ENCODE peak calls at places on chromosomes 16 and 17, in four cellular contexts. C, T, V and A are unnamed samples.

GRCh38 chr17:17940451-17940911 is 31.7 kb downstream of the TOM1L2 start:
- DNase-seq in C (no peak), V (no peak), T (no peak), A (no peak)

GRCh38 chr16:28597692-28598261 is 927 bp upstream of the SULT1A2 start:
- DNase-seq in V (peak; percentile 78), T (no peak), C (no peak), A (peak; percentile 66)

GRCh38 chr17:18950944-18951905 is 740 bp upstream of the SLC5A10 start:
- DNase-seq in C (no peak), T (no peak), V (no peak), A (no peak)

GRCh38 chr17:43676471-43676870 is 14.7 kb upstream of the MEOX1 start:
- DNase-seq in V (no peak), C (no peak), T (no peak), A (no peak)

GRCh38 chr17:15655162-15655561 is 28.9 kb downstream of the TRIM16 start:
- DNase-seq in V (no peak), C (no peak), T (no peak), A (no peak)

GRCh38 chr16:69821844-69822173 is 59.7 kb downstream of the WWP2 start:
- DNase-seq in C (peak; percentile 7), V (no peak), T (no peak), A (no peak)

GRCh38 chr17:51050291-51051033 is 70.2 kb downstream of the SPAG9 start:
- DNase-seq in C (no peak), T (no peak), V (no peak), A (no peak)

GRCh38 chr17:53949473-53950090 is 126.9 kb downstream of the KIF2B start:
- DNase-seq in T (no peak), C (no peak), V (peak; percentile 11), A (no peak)

GRCh38 chr17:81397314-81398169 is 2.3 kb downstream of the BAHCC1 start:
- DNase-seq in V (peak; percentile 92), C (no peak), T (peak; percentile 59), A (peak; percentile 83)

GRCh38 chr17:47239663-47240374 is 13.8 kb upstream of the ITGB3 start:
- DNase-seq in C (peak; percentile 63), T (peak; percentile 50), V (no peak), A (no peak)

GRCh38 chr16:46736695-46737094 is 11.4 kb downstream of the MYLK3 start:
- DNase-seq in C (no peak), T (no peak), V (no peak), A (no peak)

GRCh38 chr17:16178836-16179235 is 36.5 kb downstream of the NCOR1 start:
- DNase-seq in T (no peak), C (no peak), V (no peak), A (no peak)

GRCh38 chr16:56848056-56848936 is 16.7 kb upstream of the SLC12A3 start:
- DNase-seq in V (no peak), T (no peak), C (peak; percentile 43), A (peak; percentile 7)

GRCh38 chr17:69909389-69909788 is 165.6 kb upstream of the KCNJ16 start:
- DNase-seq in C (no peak), T (no peak), V (no peak), A (no peak)

GRCh38 chr17:80704381-80704819 is 159.8 kb downstream of the RPTOR start:
- DNase-seq in T (no peak), V (no peak), C (no peak), A (no peak)

GRCh38 chr17:80259642-80260535 is 763 bp upstream of the RNF213 start:
- DNase-seq in V (peak; percentile 76), C (peak; percentile 82), T (peak; percentile 79), A (peak; percentile 72)

GRCh38 chr16:73082608-73083007 is 34.7 kb upstream of the ZFHX3 start:
- DNase-seq in C (no peak), T (no peak), V (no peak), A (no peak)

GRCh38 chr17:57603978-57604377 is 141.1 kb downstream of the CCDC182 start:
- DNase-seq in C (no peak), V (no peak), T (peak; percentile 60), A (no peak)

GRCh38 chr17:19260958-19261357 is 23.8 kb downstream of the EPN2 start:
- DNase-seq in T (no peak), C (no peak), V (no peak), A (no peak)

GRCh38 chr16:12538667-12539081 is 265.0 kb downstream of the CPPED1 start:
- DNase-seq in V (no peak), C (no peak), T (no peak), A (no peak)

GRCh38 chr17:6047966-6048365 is 22.2 kb upstream of the WSCD1 start:
- DNase-seq in C (no peak), V (no peak), T (no peak), A (no peak)

GRCh38 chr17:79981090-79981489 is 54.6 kb downstream of the TBC1D16 start:
- DNase-seq in C (no peak), T (no peak), V (no peak), A (peak; percentile 11)

GRCh38 chr16:82891918-82892317 is 265.1 kb downstream of the CDH13 start:
- DNase-seq in V (no peak), C (no peak), T (no peak), A (no peak)

GRCh38 chr17:32731556-32732295 is 145.2 kb downstream of the MYO1D start:
- DNase-seq in V (peak; percentile 3), T (no peak), C (no peak), A (peak; percentile 19)

GRCh38 chr17:45265823-45266222 is 3.9 kb upstream of the SPATA32 start:
- DNase-seq in C (no peak), T (peak; percentile 64), V (no peak), A (no peak)

GRCh38 chr17:38579934-38580333 is 25.8 kb downstream of the SRCIN1 start:
- DNase-seq in V (peak; percentile 89), T (peak; percentile 23), C (peak; percentile 82), A (peak; percentile 83)